ENCODE peak calls at places on chromosomes 4 and X, in seven cellular contexts. O is cardiac muscle cell, Z is esophagus squamous epithelium, V is psoas muscle, F is lower lobe of right lung, N is fibroblast of pulmonary artery, X is GM23338. G is an unnamed sample.

GRCh38 chr4:10082047-10082446 is 34.6 kb downstream of the WDR1 start:
- DNase-seq in V (no peak), F (peak; percentile 14), O (no peak), Z (no peak), X (no peak), N (no peak), G (no peak)

GRCh38 chr4:174912919-174913543 is 5.1 kb upstream of the ADAM29 start:
- DNase-seq in O (no peak), N (no peak), Z (no peak), X (no peak), V (no peak), F (no peak), G (no peak)

GRCh38 chrX:70422886-70423336 is at the start of gene GDPD2:
- DNase-seq in O (peak; percentile 52), V (no peak), X (peak; percentile 77), Z (no peak), F (no peak), N (peak; percentile 22), G (peak; percentile 7)

GRCh38 chr4:119861731-119862130 is 204.9 kb downstream of the MAD2L1 start:
- DNase-seq in N (no peak), V (no peak), F (no peak), O (no peak), X (no peak), Z (no peak), G (no peak)

GRCh38 chr4:21192367-21192766 is 492.1 kb downstream of the PACRGL start:
- DNase-seq in Z (no peak), F (no peak), O (no peak), X (no peak), V (no peak), N (no peak), G (no peak)

GRCh38 chrX:5449323-5449722 is 779.3 kb downstream of the NLGN4X start:
- DNase-seq in F (no peak), N (no peak), O (no peak), Z (no peak), V (no peak), X (no peak), G (no peak)

GRCh38 chrX:39289827-39290226 is 488.6 kb downstream of the MID1IP1 start:
- DNase-seq in Z (no peak), N (no peak), F (no peak), O (no peak), V (no peak), X (no peak), G (no peak)

GRCh38 chr4:150315691-150316090 is 237.4 kb downstream of the DCLK2 start:
- DNase-seq in X (no peak), V (no peak), O (no peak), F (no peak), N (no peak), Z (no peak), G (no peak)

GRCh38 chrX:12447448-12448154 is 309.3 kb downstream of the FRMPD4 start:
- DNase-seq in X (no peak), F (no peak), O (no peak), V (no peak), N (peak; percentile 86), Z (no peak), G (peak; percentile 93)

GRCh38 chr4:176319237-176319703 is 496 bp upstream of the SPCS3 start:
- DNase-seq in O (no peak), X (no peak), F (no peak), Z (no peak), V (no peak), N (no peak), G (no peak)

GRCh38 chrX:121216979-121217378 is 169.6 kb downstream of the GLUD2 start:
- DNase-seq in O (no peak), N (no peak), V (no peak), F (no peak), Z (no peak), X (no peak), G (no peak)

GRCh38 chr4:17788956-17789355 is 7.5 kb upstream of the FAM184B start:
- DNase-seq in Z (no peak), N (no peak), F (no peak), X (no peak), V (no peak), O (no peak), G (no peak)

GRCh38 chr4:108834787-108835384 is 72.0 kb upstream of the ETNPPL start:
- DNase-seq in O (peak; percentile 55), X (peak; percentile 66), F (no peak), Z (no peak), V (no peak), N (peak; percentile 71), G (peak; percentile 75)

GRCh38 chr4:80036949-80037348 is 36.1 kb downstream of the ANTXR2 start:
- DNase-seq in N (peak; percentile 96), X (no peak), Z (no peak), V (no peak), F (no peak), O (peak; percentile 66), G (peak; percentile 87)

GRCh38 chr4:8192748-8193738 is 6.0 kb upstream of the SH3TC1 start:
- DNase-seq in O (no peak), Z (no peak), F (peak; percentile 71), X (no peak), N (peak; percentile 61), V (peak; percentile 79), G (peak; percentile 60)

GRCh38 chrX:44382871-44383270 is 39.4 kb upstream of the EFHC2 start:
- DNase-seq in F (no peak), N (no peak), V (no peak), X (no peak), O (no peak), Z (no peak), G (peak; percentile 44)

GRCh38 chr4:56148428-56148827 is 199.7 kb downstream of the CEP135 start:
- DNase-seq in V (no peak), O (no peak), F (no peak), Z (no peak), N (peak; percentile 40), X (no peak), G (peak; percentile 10)

GRCh38 chr4:142845293-142846070 is 619 bp downstream of the INPP4B start:
- DNase-seq in O (peak; percentile 54), N (no peak), X (peak; percentile 63), F (peak; percentile 47), Z (no peak), V (peak; percentile 59), G (no peak)

GRCh38 chr4:110480031-110480549 is 4.1 kb downstream of the ENPEP start:
- DNase-seq in V (no peak), Z (no peak), F (no peak), O (no peak), N (peak; percentile 93), X (peak; percentile 35), G (peak; percentile 99)
- TF ChIP-seq CTCF in V (peak; percentile 36), Z (no peak), F (no peak), O (peak; percentile 56), N (peak; percentile 45), X (peak; percentile 33), G (peak; percentile 60)

GRCh38 chr4:168188754-168189153 is 96.4 kb downstream of the ANXA10 start:
- DNase-seq in F (no peak), X (no peak), O (no peak), V (no peak), N (no peak), Z (no peak), G (no peak)

DNA sequence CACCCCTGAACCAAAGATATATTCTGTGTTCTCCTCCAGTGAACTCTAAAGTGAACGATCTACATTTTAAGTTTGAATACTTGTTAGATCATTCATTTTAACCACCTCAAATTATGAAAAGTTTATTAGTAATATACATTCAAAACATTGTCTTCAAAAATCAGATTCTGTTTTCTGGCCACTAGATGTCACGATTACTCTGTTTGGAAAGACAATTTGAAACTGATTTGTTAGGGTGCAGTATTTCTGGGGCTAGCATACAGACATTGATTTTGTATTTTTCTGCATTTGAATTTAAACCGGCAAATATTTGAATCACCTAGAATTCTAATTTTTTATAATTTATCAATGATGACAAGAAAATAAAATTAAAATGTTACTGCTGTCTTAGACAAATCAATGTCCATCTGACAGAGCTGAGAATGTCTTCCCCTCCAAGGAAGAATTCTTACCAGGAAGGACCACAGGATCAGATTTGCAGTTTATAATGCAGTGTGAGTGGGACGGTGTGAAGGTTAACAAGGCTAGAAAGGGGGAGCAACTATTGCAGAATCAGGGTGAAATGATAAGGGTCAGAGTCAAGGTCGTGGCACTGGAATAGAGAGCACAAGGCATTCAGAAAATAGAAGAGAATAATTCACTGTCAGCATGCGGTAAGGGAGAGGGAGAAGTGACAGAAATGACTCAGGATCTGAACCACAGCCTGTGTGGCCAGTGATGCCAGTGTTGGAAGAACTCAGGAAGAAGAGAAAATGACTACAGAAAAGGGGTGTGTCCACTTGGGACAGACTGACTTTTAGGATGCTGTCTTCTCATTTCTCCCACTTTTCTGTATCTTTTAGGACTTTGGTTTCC is 91.6 kb downstream of the ANXA10 start:
- DNase-seq in N (peak; percentile 71), O (peak; percentile 42), V (no peak), F (no peak), Z (no peak), X (peak; percentile 49), G (peak; percentile 51)
- TF ChIP-seq CTCF in N (peak; percentile 60), O (peak; percentile 53), V (peak; percentile 74), F (peak; percentile 44), Z (peak; percentile 42), X (peak; percentile 67), G (peak; percentile 68)

GRCh38 chr4:89307185-89307445 is 485 bp downstream of the GPRIN3 start:
- DNase-seq in V (no peak), N (no peak), O (no peak), X (no peak), F (no peak), Z (no peak), G (no peak)

GRCh38 chr4:89308161-89308500 is 531 bp upstream of the GPRIN3 start:
- DNase-seq in O (no peak), V (no peak), Z (no peak), N (no peak), X (no peak), F (no peak), G (no peak)

GRCh38 chr4:89305712-89306437 is 1.7 kb downstream of the GPRIN3 start:
- DNase-seq in Z (no peak), O (no peak), F (no peak), X (no peak), N (peak; percentile 30), V (no peak), G (peak; percentile 34)

GRCh38 chr4:89306486-89307184 is 965 bp downstream of the GPRIN3 start:
- DNase-seq in N (no peak), Z (no peak), F (no peak), X (no peak), V (no peak), O (no peak), G (no peak)

GRCh38 chr4:89307446-89308160 is at the start of gene GPRIN3:
- DNase-seq in V (peak; percentile 63), N (peak; percentile 26), X (peak; percentile 76), O (peak; percentile 71), Z (peak; percentile 4), F (peak; percentile 85), G (peak; percentile 6)
- TF ChIP-seq CTCF in V (no peak), N (no peak), X (peak; percentile 24), O (no peak), Z (no peak), F (no peak), G (no peak)

GRCh38 chr4:32697281-32697814 is 1977.2 kb downstream of the PCDH7 start:
- DNase-seq in O (no peak), Z (no peak), X (no peak), N (no peak), V (no peak), F (no peak), G (no peak)
- TF ChIP-seq CTCF in O (no peak), Z (no peak), X (peak; percentile 15), N (no peak), V (no peak), F (no peak), G (no peak)

GRCh38 chrX:139202742-139203410 is 327.7 kb upstream of the F9 start:
- DNase-seq in X (peak; percentile 35), O (no peak), Z (no peak), F (no peak), N (no peak), V (peak; percentile 44), G (no peak)
- TF ChIP-seq CTCF in X (no peak), O (no peak), Z (no peak), F (no peak), N (no peak), V (no peak), G (no peak)